ENCODE peak calls at places on chromosomes 1 and 21, in eight cellular contexts. W is fibroblast of lung, T is body of pancreas, P is AG04450, C is IMR-90, O is PC-3, K is HL-60, M is RWPE1. X is an unnamed sample.
A peak's percentile ranks its signal among the peaks of the same experiment; 100 is the strongest.

GRCh38 chr1:153617677-153618076 is 1.6 kb upstream of the S100A14 start:
- DNase-seq in W (peak; percentile 74), M (no peak), T (no peak), C (no peak), P (no peak), K (peak; percentile 78), O (peak; percentile 96), X (peak; percentile 91)

GRCh38 chr1:59730759-59731478 is 83.8 kb upstream of the HOOK1 start:
- DNase-seq in C (peak; percentile 99), M (peak; percentile 79), T (peak; percentile 80), K (no peak), O (peak; percentile 91), P (peak; percentile 95), W (peak; percentile 97), X (peak; percentile 74)

GRCh38 chr1:228014235-228014930 is 7.6 kb downstream of the WNT3A start:
- DNase-seq in W (peak; percentile 28), O (peak; percentile 22), T (no peak), K (peak; percentile 30), M (peak; percentile 77), C (peak; percentile 38), P (no peak), X (no peak)

GRCh38 chr1:229208481-229208880 is 62.4 kb upstream of the RAB4A start:
- DNase-seq in C (peak; percentile 81), W (peak; percentile 85), T (no peak), K (no peak), P (no peak), O (peak; percentile 78), M (no peak), X (no peak)

GRCh38 chr1:118871510-118872240 is 116.5 kb downstream of the TBX15 start:
- DNase-seq in C (no peak), K (no peak), W (no peak), O (peak; percentile 22), P (no peak), T (no peak), M (no peak), X (no peak)

GRCh38 chr1:71986181-71986580 is 296.2 kb downstream of the NEGR1 start:
- DNase-seq in C (peak; percentile 2), T (no peak), O (no peak), W (peak; percentile 3), M (no peak), K (no peak), P (no peak), X (no peak)

GRCh38 chr1:248884632-248885295 is 21.3 kb upstream of the PGBD2 start:
- DNase-seq in K (no peak), P (no peak), M (no peak), O (no peak), C (peak; percentile 36), T (no peak), W (no peak), X (no peak)

GRCh38 chr1:59186656-59187055 is 110.2 kb upstream of the FGGY start:
- DNase-seq in T (no peak), M (no peak), W (peak; percentile 39), P (peak; percentile 67), K (no peak), O (no peak), C (peak; percentile 79), X (no peak)

GRCh38 chr1:154430903-154431302 is 25.8 kb downstream of the IL6R start:
- DNase-seq in P (no peak), W (no peak), O (no peak), C (no peak), K (no peak), M (no peak), T (no peak), X (no peak)

GRCh38 chr1:6123083-6123482 is 57.0 kb downstream of the CHD5 start:
- DNase-seq in P (no peak), W (no peak), C (no peak), O (no peak), K (peak; percentile 68), M (no peak), T (no peak), X (no peak)

GRCh38 chr1:32122141-32122540 is 14.3 kb downstream of the KPNA6 start:
- DNase-seq in P (no peak), W (no peak), M (no peak), T (no peak), C (no peak), K (no peak), O (no peak), X (no peak)

GRCh38 chr1:226827458-226827857 is 43.0 kb upstream of the PSEN2 start:
- DNase-seq in O (peak; percentile 31), K (peak; percentile 8), T (peak; percentile 33), C (no peak), P (no peak), W (peak; percentile 20), M (no peak), X (peak; percentile 27)

GRCh38 chr1:35539073-35539823 is 18.0 kb downstream of the KIAA0319L start:
- DNase-seq in O (no peak), W (no peak), T (no peak), P (no peak), M (no peak), K (peak; percentile 46), C (no peak), X (no peak)

GRCh38 chr1:206469411-206469932 is 804 bp upstream of the IKBKE start:
- DNase-seq in W (no peak), O (peak; percentile 68), T (no peak), P (no peak), K (no peak), M (peak; percentile 63), C (no peak), X (peak; percentile 43)

GRCh38 chr1:41387667-41388091 is 26.4 kb downstream of the FOXO6 start:
- DNase-seq in K (no peak), M (peak; percentile 38), W (peak; percentile 66), O (peak; percentile 48), P (peak; percentile 3), T (peak; percentile 90), C (peak; percentile 15), X (peak; percentile 85)

GRCh38 chr1:228870041-228870713 is 134.9 kb downstream of the RHOU start:
- DNase-seq in C (no peak), P (no peak), W (peak; percentile 18), K (no peak), M (no peak), O (no peak), T (no peak), X (no peak)

GRCh38 chr21:36141513-36141925 is 6.6 kb downstream of the CBR3 start:
- DNase-seq in C (peak; percentile 89), W (peak; percentile 85), T (peak; percentile 97), O (peak; percentile 100), K (peak; percentile 86), M (peak; percentile 94), P (peak; percentile 72), X (peak; percentile 94)

GRCh38 chr1:214494706-214495105 is 56.7 kb downstream of the PTPN14 start:
- DNase-seq in O (peak; percentile 89), W (no peak), M (peak; percentile 72), C (no peak), K (no peak), T (no peak), P (no peak), X (no peak)

GRCh38 chr1:206672844-206673758 is 11.6 kb upstream of the MAPKAPK2 start:
- DNase-seq in C (peak; percentile 66), T (peak; percentile 29), M (no peak), O (no peak), W (peak; percentile 77), K (peak; percentile 49), P (no peak), X (no peak)

GRCh38 chr1:101039245-101039644 is 13.7 kb upstream of the DPH5 start:
- DNase-seq in P (no peak), K (no peak), O (no peak), T (no peak), C (no peak), M (no peak), W (no peak), X (no peak)

DNA sequence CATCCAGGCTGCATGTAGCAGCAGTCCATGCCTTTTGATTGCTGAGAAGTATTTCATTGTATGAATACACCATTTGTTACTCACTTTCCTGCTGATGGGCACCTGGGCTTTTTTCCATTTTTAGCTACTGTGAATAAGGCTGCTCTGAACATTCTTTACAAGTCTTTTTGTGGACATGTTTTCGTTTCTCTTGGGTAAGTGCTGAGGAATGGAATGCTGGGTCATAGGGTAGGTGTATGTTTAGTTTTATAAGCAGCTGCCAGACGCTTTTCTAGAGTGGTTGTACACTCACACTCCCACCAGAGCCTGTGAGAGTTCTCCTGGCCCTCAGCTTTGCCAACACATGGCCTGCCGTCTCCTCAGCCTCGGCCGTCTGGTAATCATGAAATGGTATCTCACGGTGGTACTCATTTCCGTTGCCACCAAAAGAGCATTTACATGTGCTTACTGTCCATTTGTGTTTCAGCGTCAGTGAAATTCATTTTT is 22.7 kb downstream of the SLX9 start:
- DNase-seq in P (peak; percentile 99), K (no peak), T (peak; percentile 42), C (peak; percentile 100), M (peak; percentile 44), W (peak; percentile 99), O (no peak), X (no peak)
- H3K27ac ChIP-seq in P (peak overlapping the region; percentile 90), K (no peak overlapping the region), T (no peak overlapping the region), C (peak overlapping the region; percentile 30), M (peak overlapping the region; percentile 87), W (peak overlapping the region; percentile 69), O (no peak overlapping the region), X (no peak overlapping the region)

GRCh38 chr1:121519042-121519755 is 334.4 kb downstream of the SRGAP2C start:
- DNase-seq in O (peak; percentile 39), T (peak; percentile 62), C (no peak), W (peak; percentile 5), P (no peak), K (peak; percentile 26), M (peak; percentile 73), X (peak; percentile 59)
- H3K27ac ChIP-seq in O (no peak overlapping the region), T (peak overlapping the region; percentile 71), C (no peak overlapping the region), W (no peak overlapping the region), P (no peak overlapping the region), K (no peak overlapping the region), M (peak overlapping the region; percentile 72), X (peak overlapping the region; percentile 56)

GRCh38 chr1:26094677-26095383 is 16.8 kb upstream of the PDIK1L start:
- DNase-seq in W (peak; percentile 10), O (peak; percentile 19), P (no peak), C (no peak), K (no peak), M (no peak), T (peak; percentile 40), X (no peak)

GRCh38 chr1:26094076-26094669 is 17.5 kb upstream of the PDIK1L start:
- DNase-seq in T (peak; percentile 90), O (no peak), M (no peak), W (no peak), P (no peak), C (peak; percentile 12), K (no peak), X (no peak)

GRCh38 chr1:26097696-26098095 is 13.9 kb upstream of the PDIK1L start:
- DNase-seq in W (no peak), O (peak; percentile 89), M (no peak), P (no peak), T (no peak), K (no peak), C (peak; percentile 55), X (no peak)

GRCh38 chr1:26098602-26099001 is 13.0 kb upstream of the PDIK1L start:
- DNase-seq in K (no peak), C (no peak), T (no peak), P (no peak), O (no peak), M (no peak), W (no peak), X (no peak)

GRCh38 chr1:26096471-26096870 is 15.2 kb upstream of the PDIK1L start:
- DNase-seq in O (no peak), W (no peak), T (no peak), K (no peak), M (no peak), P (no peak), C (no peak), X (no peak)
- H3K27ac ChIP-seq in O (no peak overlapping the region), W (no peak overlapping the region), T (no peak overlapping the region), K (no peak overlapping the region), M (no peak overlapping the region), P (no peak overlapping the region), C (no peak overlapping the region), X (no peak overlapping the region)

GRCh38 chr1:61143821-61144220 is 61.5 kb downstream of the NFIA start:
- DNase-seq in W (no peak), P (no peak), O (peak; percentile 75), M (no peak), K (no peak), T (no peak), C (no peak), X (no peak)
- H3K27ac ChIP-seq in W (no peak overlapping the region), P (no peak overlapping the region), O (peak overlapping the region; percentile 82), M (no peak overlapping the region), K (no peak overlapping the region), T (no peak overlapping the region), C (no peak overlapping the region), X (no peak overlapping the region)